ENCODE peak calls at places on chromosome 11, in four cellular contexts. J, H, S and F are unnamed samples.

GRCh38 chr11:9138133-9138453 is 46.7 kb upstream of the SCUBE2 start:
- DNase-seq in H (no peak), S (no peak), J (no peak), F (no peak)

GRCh38 chr11:88555018-88555828 is 217.7 kb upstream of the CTSC start:
- DNase-seq in S (no peak), J (no peak), H (peak), F (no peak)

GRCh38 chr11:8870461-8871282 is 40.3 kb upstream of the AKIP1 start:
- DNase-seq in H (peak), S (no peak), J (peak), F (peak)

GRCh38 chr11:44718057-44718456 is 8.7 kb upstream of the TSPAN18 start:
- DNase-seq in J (no peak), S (no peak), H (no peak), F (no peak)

GRCh38 chr11:9017773-9018172 is 14.0 kb upstream of the NRIP3 start:
- DNase-seq in J (no peak), H (peak), S (no peak), F (peak)

GRCh38 chr11:60378359-60378758 is at the start of gene MS4A7:
- DNase-seq in H (peak), S (peak), J (no peak), F (peak)

GRCh38 chr11:119509969-119510401 is 87.0 kb upstream of the THY1 start:
- DNase-seq in J (no peak), H (peak), S (peak), F (peak)

GRCh38 chr11:48078661-48079060 is 98.3 kb downstream of the PTPRJ start:
- DNase-seq in S (no peak), H (no peak), J (no peak), F (no peak)

GRCh38 chr11:128552783-128553661 is 34.3 kb downstream of the ETS1 start:
- DNase-seq in J (no peak), S (peak), H (no peak), F (no peak)

GRCh38 chr11:29844701-29845379 is 172.0 kb downstream of the KCNA4 start:
- DNase-seq in J (no peak), S (no peak), H (no peak), F (no peak)

GRCh38 chr11:7422544-7423331 is 62.6 kb upstream of the OLFML1 start:
- DNase-seq in S (no peak), H (no peak), J (no peak), F (no peak)

GRCh38 chr11:69444381-69445130 is 36.9 kb upstream of the LINC01488 start:
- DNase-seq in J (no peak), S (no peak), H (peak), F (peak)

GRCh38 chr11:127003260-127003981 is 2.9 kb upstream of the KIRREL3 start:
- DNase-seq in H (no peak), S (no peak), J (no peak), F (peak)

GRCh38 chr11:84714316-84714780 is 912.8 kb downstream of the DLG2 start:
- DNase-seq in H (peak), S (no peak), J (peak), F (peak)

GRCh38 chr11:83456075-83456474 is 169.9 kb upstream of the CCDC90B start:
- DNase-seq in S (no peak), H (no peak), J (no peak), F (no peak)

GRCh38 chr11:119626197-119626909 is 102.6 kb downstream of the NECTIN1 start:
- DNase-seq in H (peak), J (no peak), S (no peak), F (no peak)

GRCh38 chr11:23164022-23164421 is 303.7 kb upstream of the CCDC179 start:
- DNase-seq in J (no peak), S (no peak), H (no peak), F (no peak)

GRCh38 chr11:123194308-123195181 is 503 bp downstream of the CLMP start:
- DNase-seq in H (no peak), J (peak), S (no peak), F (peak)

GRCh38 chr11:24239016-24239720 is 257.7 kb upstream of the LUZP2 start:
- DNase-seq in J (no peak), S (no peak), H (no peak), F (no peak)

GRCh38 chr11:95592455-95592854 is 197.1 kb downstream of the FAM76B start:
- DNase-seq in S (no peak), H (no peak), J (peak), F (peak)

GRCh38 chr11:86101493-86101892 is 32.6 kb upstream of the PICALM start:
- DNase-seq in S (no peak), J (no peak), H (no peak), F (no peak)

GRCh38 chr11:62974848-62975522 is 9.8 kb downstream of the SLC22A6 start:
- DNase-seq in S (no peak), H (no peak), J (peak), F (peak)

GRCh38 chr11:134587345-134587744 is 175.3 kb upstream of the B3GAT1 start:
- DNase-seq in H (no peak), S (no peak), J (no peak), F (no peak)

GRCh38 chr11:86218125-86219081 is 26.1 kb upstream of the EED start:
- DNase-seq in S (peak), H (peak), J (peak), F (peak)

GRCh38 chr11:15920856-15921629 is 435.3 kb downstream of the SOX6 start:
- DNase-seq in H (no peak), S (no peak), J (no peak), F (peak)

GRCh38 chr11:120801801-120802689 is 221.9 kb upstream of the TBCEL start:
- DNase-seq in H (peak), S (no peak), J (peak), F (peak)

GRCh38 chr11:109071712-109072524 is 350.1 kb upstream of the C11orf87 start:
- DNase-seq in H (peak), J (no peak), S (no peak), F (peak)

GRCh38 chr11:72144807-72145565 is 9.5 kb downstream of the FOLR3 start:
- DNase-seq in S (no peak), H (no peak), J (no peak), F (no peak)

GRCh38 chr11:76120513-76121081 is 85.7 kb downstream of the WNT11 start:
- DNase-seq in S (no peak), H (no peak), J (no peak), F (no peak)

GRCh38 chr11:47148903-47149535 is 27.7 kb downstream of the ARFGAP2 start:
- DNase-seq in H (no peak), S (no peak), J (peak), F (peak)

GRCh38 chr11:8933931-8934330 is 1.2 kb upstream of the C11orf16 start:
- DNase-seq in J (no peak), S (no peak), H (no peak), F (no peak)

GRCh38 chr11:81772161-81772560 is 961.5 kb downstream of the FAM181B start:
- DNase-seq in H (no peak), S (no peak), J (no peak), F (no peak)

GRCh38 chr11:76251576-76251975 is 45.3 kb upstream of the WNT11 start:
- DNase-seq in H (no peak), J (no peak), S (no peak), F (no peak)

DNA sequence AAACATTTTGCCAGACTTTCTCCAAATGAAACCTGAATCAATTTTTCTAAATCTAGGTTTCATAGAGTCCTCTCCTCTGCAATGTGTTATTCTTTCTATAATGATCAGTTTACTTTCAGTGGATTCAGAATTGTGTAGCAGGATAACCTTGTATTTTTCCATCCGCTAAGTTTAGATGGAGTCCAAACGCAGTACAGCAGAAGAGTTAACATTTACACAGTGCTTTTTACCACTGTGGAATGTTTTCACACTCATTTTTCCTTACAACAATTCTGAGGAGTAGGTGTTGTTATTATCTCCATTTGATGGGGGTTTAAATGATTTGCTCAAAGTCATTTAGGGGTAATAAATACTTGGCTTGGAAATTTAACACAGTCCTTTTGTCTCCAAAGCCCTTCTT is 9.6 kb downstream of the RAG1 start:
- DNase-seq in S (no peak), J (no peak), H (no peak), F (no peak)
- H3K27ac ChIP-seq in S (no peak), J (no peak), H (no peak), F (no peak)

DNA sequence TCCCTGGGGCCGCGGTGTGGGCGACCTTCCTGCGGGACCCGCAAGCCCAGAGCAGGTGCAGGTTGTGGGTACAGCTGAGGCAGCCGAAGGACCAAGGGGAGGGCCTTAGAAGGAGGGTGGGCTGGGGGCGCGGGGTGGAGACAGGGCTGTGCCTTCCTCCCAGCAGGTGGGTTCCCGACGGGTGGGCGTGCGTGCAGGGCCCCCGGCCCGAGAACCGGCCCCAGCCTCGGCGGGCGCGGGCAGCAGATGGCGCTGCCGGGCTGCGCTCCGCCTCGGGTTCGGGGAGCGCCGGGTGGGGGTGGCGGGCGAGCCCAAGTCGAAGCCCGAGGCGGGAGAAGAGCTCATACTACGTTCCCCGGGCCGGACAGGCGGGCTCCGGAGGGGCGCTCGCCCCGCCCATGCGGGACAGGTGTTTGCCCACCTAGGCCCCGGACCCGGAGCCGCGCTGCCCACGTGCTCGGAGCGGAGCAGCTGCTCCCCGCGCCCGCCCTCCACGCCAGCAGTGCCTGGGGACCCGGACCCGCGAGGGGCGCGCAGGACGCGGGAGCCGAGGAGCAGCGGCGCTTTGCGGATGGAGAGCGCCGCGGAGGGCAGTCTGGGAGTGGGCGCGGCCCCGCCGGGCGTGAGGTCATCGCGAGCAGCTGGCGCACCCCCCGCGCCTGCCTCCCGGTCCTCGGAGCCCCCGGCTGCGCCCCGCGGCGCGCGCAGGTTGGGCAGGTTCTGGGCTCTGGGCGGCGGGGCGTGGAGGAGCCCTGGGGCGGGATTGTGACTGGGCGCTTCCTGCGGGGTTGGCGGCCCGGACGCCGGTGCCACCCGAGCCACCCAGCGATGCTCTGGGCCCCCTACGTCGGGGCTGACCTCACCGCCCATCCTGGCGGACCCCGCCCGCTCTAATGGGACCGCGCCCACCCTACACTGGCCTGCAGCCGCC is 25.3 kb downstream of the DUSP8 start:
- DNase-seq in J (no peak), H (no peak), S (no peak), F (no peak)
- H3K4me3 ChIP-seq in J (peak), H (peak), S (no peak), F (peak)

DNA sequence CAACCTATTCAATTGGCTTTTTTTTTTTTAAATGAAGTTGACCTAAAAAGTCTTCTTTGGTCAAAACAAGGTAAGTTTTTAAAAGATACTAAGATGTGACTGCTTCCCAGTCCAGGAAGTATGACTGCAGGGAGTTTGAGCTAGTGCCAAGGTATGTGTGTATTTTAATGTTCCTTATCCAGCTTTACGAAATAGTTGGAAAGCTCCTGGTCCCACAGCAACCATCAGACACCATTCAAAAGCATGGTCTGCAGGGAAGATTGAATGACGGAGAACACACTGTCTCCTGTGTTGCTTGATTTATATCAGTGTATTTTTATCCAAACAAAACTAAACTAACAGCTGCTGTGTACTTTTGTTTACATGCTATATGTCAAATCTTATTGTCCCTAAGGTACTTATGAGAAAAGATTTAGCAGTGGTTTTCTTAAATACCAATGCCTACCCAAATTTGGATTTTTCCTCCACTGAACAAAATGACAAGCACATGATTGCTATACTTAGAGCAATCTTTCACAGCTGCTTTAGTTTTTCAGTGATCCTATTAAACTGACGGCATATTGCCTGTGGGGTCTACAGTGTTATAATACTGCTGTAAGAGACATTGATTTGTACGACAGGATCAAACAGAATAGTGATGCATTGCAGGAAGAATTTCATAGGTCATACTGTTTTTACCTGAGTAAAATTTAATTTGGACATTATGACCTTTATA is 122.9 kb downstream of the DCDC1 start:
- DNase-seq in S (no peak), H (no peak), J (no peak), F (peak)
- H3K27ac ChIP-seq in S (no peak), H (no peak), J (no peak), F (no peak)

DNA sequence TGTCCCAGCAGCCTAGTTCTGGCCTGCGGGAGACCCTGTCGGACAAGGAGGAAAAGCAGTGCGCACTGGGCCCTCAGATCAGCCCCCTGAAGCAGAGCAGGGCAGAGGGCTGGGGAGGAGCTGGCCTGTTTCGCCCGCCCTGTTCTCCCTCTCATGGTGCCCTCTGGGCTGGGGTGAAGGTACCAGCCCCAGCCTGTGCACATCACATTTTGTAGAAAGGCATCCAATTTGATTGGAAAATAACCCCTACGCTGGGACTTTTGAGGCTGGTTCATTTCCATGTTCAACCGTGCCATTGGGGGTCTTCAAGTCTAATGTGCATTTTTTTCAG is 836 bp upstream of the NAP1L4 start:
- DNase-seq in H (no peak), S (no peak), J (no peak), F (no peak)
- H3K4me3 ChIP-seq in H (peak), S (peak), J (peak), F (no peak)

GRCh38 chr11:1073261-1073724 is 1.4 kb upstream of the MUC2 start:
- DNase-seq in H (peak), J (peak), S (no peak), F (peak)
- H3K27ac ChIP-seq in H (no peak), J (no peak), S (no peak), F (no peak)

DNA sequence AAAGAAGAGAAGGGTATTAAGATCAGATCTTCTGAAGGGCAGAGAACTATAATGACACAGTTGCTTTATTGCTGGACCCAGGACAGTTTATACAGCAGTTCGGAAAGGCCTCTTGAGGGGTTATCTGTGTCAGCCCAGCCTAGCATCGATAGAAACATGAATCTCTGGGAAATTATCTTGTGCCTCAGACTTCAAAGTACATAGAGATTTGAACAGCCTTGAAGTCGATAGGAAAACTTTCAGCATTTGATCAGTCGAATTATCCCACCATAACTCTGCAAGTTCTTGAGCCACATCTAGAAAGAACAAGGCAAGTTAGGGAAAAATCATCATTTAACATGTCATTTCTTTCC is 2.5 kb upstream of the LMO2 start:
- DNase-seq in H (no peak), J (no peak), S (peak), F (no peak)
- H3K4me3 ChIP-seq in H (peak), J (no peak), S (peak), F (no peak)

GRCh38 chr11:66388746-66389386 is 17.3 kb upstream of the SLC29A2 start:
- DNase-seq in J (no peak), H (peak), S (no peak), F (peak)
- H3K27ac ChIP-seq in J (no peak), H (no peak), S (no peak), F (no peak)

GRCh38 chr11:125593113-125593761 is 585 bp downstream of the STT3A start:
- DNase-seq in S (no peak), H (no peak), J (no peak), F (no peak)
- H3K4me3 ChIP-seq in S (peak), H (peak), J (peak), F (peak)

DNA sequence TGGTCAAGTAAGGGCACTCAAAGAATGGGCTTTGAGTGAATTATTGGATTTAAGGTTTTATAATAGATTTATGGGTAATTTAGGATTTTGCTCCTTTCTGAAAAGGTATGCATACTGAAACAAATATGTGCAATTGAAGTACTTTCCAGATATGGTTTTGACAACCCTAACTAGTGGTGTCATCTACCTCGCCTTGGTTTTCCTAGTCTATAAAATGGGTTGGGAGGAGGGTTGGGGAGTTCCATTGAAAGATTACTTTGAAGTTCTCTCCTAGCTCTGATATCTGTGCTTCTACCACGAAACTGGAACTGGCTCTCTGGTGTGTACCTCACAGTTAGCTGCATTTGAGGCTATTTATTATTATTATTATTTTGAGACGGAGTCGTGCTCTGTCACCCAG is 431 bp upstream of the SPTBN2 start:
- DNase-seq in S (no peak), H (no peak), J (no peak), F (no peak)
- H3K27ac ChIP-seq in S (no peak), H (no peak), J (no peak), F (no peak)

GRCh38 chr11:94546886-94547285 is 3.2 kb downstream of the FUT4 start:
- DNase-seq in S (no peak), J (no peak), H (no peak), F (no peak)

GRCh38 chr11:94544582-94544831 is 786 bp downstream of the FUT4 start:
- DNase-seq in H (no peak), J (no peak), S (no peak), F (no peak)

GRCh38 chr11:94544832-94545640 is 1.3 kb downstream of the FUT4 start:
- DNase-seq in J (peak), H (no peak), S (no peak), F (peak)

GRCh38 chr11:94543695-94544581 is at the start of gene FUT4:
- DNase-seq in J (peak), S (no peak), H (peak), F (peak)

GRCh38 chr11:94545641-94546470 is 2.1 kb downstream of the FUT4 start:
- DNase-seq in H (no peak), J (no peak), S (no peak), F (no peak)
- H3K4me3 ChIP-seq in H (no peak), J (peak), S (peak), F (peak)